ENCODE peak calls at places on chromosomes 11 and 22, in eight cellular contexts. One of them, this sample, is unnamed.

GRCh38 chr11:123481647-123482046 is 51.6 kb downstream of the GRAMD1B start:
- DNase-seq in central memory CD4-positive, alpha-beta T cell: no peak
- DNase-seq in sigmoid colon: no peak
- DNase-seq in renal cortical epithelial cell: no peak
- DNase-seq in stimulated activated naive CD8-positive, alpha-beta T cell treated with anti-CD3 and anti-CD28 coated beads, Interleukin-15, Interleukin-2, amounts not matched to agents 100 U/mL and 50 U/mL, for 24 hours: no peak
- DNase-seq in CMK: no peak
- DNase-seq in AG10803: no peak
- DNase-seq in NCI-H187: no peak
- DNase-seq in this sample: no peak

GRCh38 chr11:126636911-126637799 is 281.7 kb downstream of the ST3GAL4 start:
- DNase-seq in CMK: no peak
- DNase-seq in central memory CD4-positive, alpha-beta T cell: no peak
- DNase-seq in NCI-H187: no peak
- DNase-seq in renal cortical epithelial cell: peak
- DNase-seq in sigmoid colon: no peak
- DNase-seq in AG10803: peak
- DNase-seq in stimulated activated naive CD8-positive, alpha-beta T cell treated with anti-CD3 and anti-CD28 coated beads, Interleukin-15, Interleukin-2, amounts not matched to agents 100 U/mL and 50 U/mL, for 24 hours: no peak
- DNase-seq in this sample: no peak

GRCh38 chr11:17734986-17735822 is 623 bp downstream of the KCNC1 start:
- DNase-seq in AG10803: peak
- DNase-seq in stimulated activated naive CD8-positive, alpha-beta T cell treated with anti-CD3 and anti-CD28 coated beads, Interleukin-15, Interleukin-2, amounts not matched to agents 100 U/mL and 50 U/mL, for 24 hours: peak
- DNase-seq in CMK: no peak
- DNase-seq in central memory CD4-positive, alpha-beta T cell: no peak
- DNase-seq in NCI-H187: peak
- DNase-seq in renal cortical epithelial cell: peak
- DNase-seq in sigmoid colon: peak
- DNase-seq in this sample: peak

GRCh38 chr11:45280449-45280848 is 5.7 kb downstream of the SYT13 start:
- DNase-seq in AG10803: no peak
- DNase-seq in CMK: no peak
- DNase-seq in sigmoid colon: no peak
- DNase-seq in NCI-H187: no peak
- DNase-seq in renal cortical epithelial cell: no peak
- DNase-seq in central memory CD4-positive, alpha-beta T cell: peak
- DNase-seq in stimulated activated naive CD8-positive, alpha-beta T cell treated with anti-CD3 and anti-CD28 coated beads, Interleukin-15, Interleukin-2, amounts not matched to agents 100 U/mL and 50 U/mL, for 24 hours: no peak
- DNase-seq in this sample: no peak

GRCh38 chr22:49564666-49565515 is 262.8 kb downstream of the BRD1 start:
- DNase-seq in CMK: no peak
- DNase-seq in AG10803: no peak
- DNase-seq in renal cortical epithelial cell: no peak
- DNase-seq in central memory CD4-positive, alpha-beta T cell: no peak
- DNase-seq in sigmoid colon: peak
- DNase-seq in NCI-H187: no peak
- DNase-seq in stimulated activated naive CD8-positive, alpha-beta T cell treated with anti-CD3 and anti-CD28 coated beads, Interleukin-15, Interleukin-2, amounts not matched to agents 100 U/mL and 50 U/mL, for 24 hours: no peak
- DNase-seq in this sample: no peak

GRCh38 chr11:72679869-72680268 is 5.6 kb upstream of the PDE2A start:
- DNase-seq in CMK: no peak
- DNase-seq in central memory CD4-positive, alpha-beta T cell: no peak
- DNase-seq in stimulated activated naive CD8-positive, alpha-beta T cell treated with anti-CD3 and anti-CD28 coated beads, Interleukin-15, Interleukin-2, amounts not matched to agents 100 U/mL and 50 U/mL, for 24 hours: no peak
- DNase-seq in AG10803: no peak
- DNase-seq in NCI-H187: no peak
- DNase-seq in renal cortical epithelial cell: no peak
- DNase-seq in sigmoid colon: no peak
- DNase-seq in this sample: no peak

GRCh38 chr11:125777309-125777708 is 1.3 kb downstream of the PATE2 start:
- DNase-seq in renal cortical epithelial cell: no peak
- DNase-seq in sigmoid colon: no peak
- DNase-seq in stimulated activated naive CD8-positive, alpha-beta T cell treated with anti-CD3 and anti-CD28 coated beads, Interleukin-15, Interleukin-2, amounts not matched to agents 100 U/mL and 50 U/mL, for 24 hours: no peak
- DNase-seq in CMK: no peak
- DNase-seq in NCI-H187: no peak
- DNase-seq in AG10803: peak
- DNase-seq in central memory CD4-positive, alpha-beta T cell: no peak
- DNase-seq in this sample: no peak

GRCh38 chr11:33553486-33553885 is 147.1 kb downstream of the C11orf91 start:
- DNase-seq in stimulated activated naive CD8-positive, alpha-beta T cell treated with anti-CD3 and anti-CD28 coated beads, Interleukin-15, Interleukin-2, amounts not matched to agents 100 U/mL and 50 U/mL, for 24 hours: no peak
- DNase-seq in AG10803: no peak
- DNase-seq in renal cortical epithelial cell: peak
- DNase-seq in CMK: no peak
- DNase-seq in central memory CD4-positive, alpha-beta T cell: no peak
- DNase-seq in NCI-H187: no peak
- DNase-seq in sigmoid colon: no peak
- DNase-seq in this sample: no peak

GRCh38 chr11:117037279-117037951 is 60.8 kb downstream of the SIK3 start:
- DNase-seq in stimulated activated naive CD8-positive, alpha-beta T cell treated with anti-CD3 and anti-CD28 coated beads, Interleukin-15, Interleukin-2, amounts not matched to agents 100 U/mL and 50 U/mL, for 24 hours: no peak
- DNase-seq in sigmoid colon: no peak
- DNase-seq in central memory CD4-positive, alpha-beta T cell: peak
- DNase-seq in NCI-H187: no peak
- DNase-seq in AG10803: no peak
- DNase-seq in CMK: no peak
- DNase-seq in renal cortical epithelial cell: peak
- DNase-seq in this sample: no peak

GRCh38 chr11:57306156-57306876 is 18.4 kb downstream of the TNKS1BP1 start:
- DNase-seq in renal cortical epithelial cell: peak
- DNase-seq in CMK: no peak
- DNase-seq in NCI-H187: no peak
- DNase-seq in stimulated activated naive CD8-positive, alpha-beta T cell treated with anti-CD3 and anti-CD28 coated beads, Interleukin-15, Interleukin-2, amounts not matched to agents 100 U/mL and 50 U/mL, for 24 hours: no peak
- DNase-seq in sigmoid colon: peak
- DNase-seq in central memory CD4-positive, alpha-beta T cell: no peak
- DNase-seq in AG10803: no peak
- DNase-seq in this sample: no peak

This sample was measured in GM13976.